ENCODE peak calls at places on chromosomes 11 and 22, in four cellular contexts. K is COR-L47, H is sciatic nerve, P is kidney glomerular epithelial cell. E is an unnamed sample.

GRCh38 chr11:129278586-129279319 is 86.6 kb upstream of the ARHGAP32 start:
- DNase-seq in P (no peak), H (no peak), K (peak), E (peak)

GRCh38 chr11:12109591-12110196 is 696 bp upstream of the MICAL2 start:
- DNase-seq in P (no peak), H (no peak), K (no peak), E (no peak)

GRCh38 chr11:113850188-113850587 is 25.2 kb downstream of the USP28 start:
- DNase-seq in H (no peak), P (no peak), K (no peak), E (no peak)

GRCh38 chr11:73321342-73322110 is 13.4 kb downstream of the ARHGEF17 start:
- DNase-seq in P (no peak), K (peak), H (no peak), E (no peak)

GRCh38 chr11:9060700-9061111 is 30.7 kb downstream of the SCUBE2 start:
- DNase-seq in P (no peak), H (no peak), K (no peak), E (no peak)

GRCh38 chr22:17366830-17367229 is 2.4 kb upstream of the CECR2 start:
- DNase-seq in K (no peak), P (no peak), H (no peak), E (no peak)

GRCh38 chr11:122202951-122203456 is 87.0 kb upstream of the BLID start:
- DNase-seq in K (no peak), P (peak), H (peak), E (no peak)

GRCh38 chr22:42340695-42341383 is 70.4 kb upstream of the TCF20 start:
- DNase-seq in P (no peak), K (peak), H (no peak), E (no peak)

GRCh38 chr11:29676993-29677392 is 339.8 kb downstream of the KCNA4 start:
- DNase-seq in P (no peak), K (no peak), H (no peak), E (no peak)

E was measured in effector CD8-positive, alpha-beta T cell.